ENCODE peak calls at places on chromosomes 4 and X, in eight cellular contexts. H, U, Y, L, D, E, P and X are unnamed samples.

GRCh38 chr4:137749466-137749865 is 217.2 kb upstream of the PCDH18 start:
- DNase-seq in H (no peak), P (no peak), U (no peak), E (peak), L (no peak), Y (no peak), D (no peak), X (no peak)

GRCh38 chr4:4780634-4781287 is 78.7 kb upstream of the MSX1 start:
- DNase-seq in L (no peak), H (no peak), U (no peak), Y (no peak), D (no peak), P (peak), E (peak), X (no peak)

GRCh38 chr4:187424636-187425035 is 570.9 kb upstream of the ZFP42 start:
- DNase-seq in U (no peak), E (no peak), D (no peak), L (no peak), H (no peak), P (no peak), Y (no peak), X (no peak)

GRCh38 chrX:139106111-139106510 is 394.6 kb upstream of the FGF13 start:
- DNase-seq in U (no peak), D (no peak), E (peak), H (no peak), P (peak), L (no peak), Y (no peak), X (no peak)

GRCh38 chr4:80138556-80139538 is 58.5 kb upstream of the PRDM8 start:
- DNase-seq in D (no peak), H (peak), E (peak), U (peak), Y (no peak), P (peak), L (no peak), X (no peak)

GRCh38 chr4:94127707-94128328 is 79.8 kb upstream of the SMARCAD1 start:
- DNase-seq in P (peak), L (no peak), H (no peak), U (peak), Y (peak), D (no peak), E (peak), X (no peak)

GRCh38 chr4:115844180-115844579 is 730.8 kb upstream of the NDST4 start:
- DNase-seq in P (no peak), H (no peak), E (no peak), L (no peak), Y (no peak), D (no peak), U (peak), X (no peak)

GRCh38 chr4:153514001-153514526 is 47.9 kb downstream of the TMEM131L start:
- DNase-seq in U (no peak), H (no peak), P (peak), D (no peak), L (no peak), E (peak), Y (no peak), X (no peak)

GRCh38 chrX:124217289-124218251 is 114.9 kb upstream of the TEX13D start:
- DNase-seq in L (no peak), Y (no peak), E (no peak), U (peak), H (peak), P (peak), D (no peak), X (peak)

GRCh38 chr4:37279894-37280592 is 35.5 kb downstream of the NWD2 start:
- DNase-seq in D (no peak), U (no peak), H (no peak), L (no peak), E (no peak), P (peak), Y (no peak), X (no peak)

GRCh38 chr4:27178066-27178465 is 317.4 kb downstream of the STIM2 start:
- DNase-seq in U (no peak), P (no peak), H (no peak), L (no peak), Y (no peak), D (no peak), E (peak), X (no peak)

GRCh38 chr4:155529197-155529596 is 137.5 kb upstream of the GUCY1A1 start:
- DNase-seq in L (no peak), P (peak), E (peak), Y (no peak), U (peak), D (no peak), H (no peak), X (no peak)

GRCh38 chrX:123648028-123648810 is 84.6 kb downstream of the THOC2 start:
- DNase-seq in U (no peak), E (peak), D (no peak), Y (peak), H (peak), P (peak), L (no peak), X (peak)

GRCh38 chr4:620201-620600 is 5.2 kb upstream of the PDE6B start:
- DNase-seq in P (no peak), Y (no peak), L (peak), E (no peak), U (no peak), D (no peak), H (no peak), X (no peak)

GRCh38 chr4:65502151-65502691 is 168.1 kb downstream of the EPHA5 start:
- DNase-seq in P (peak), D (no peak), U (no peak), E (peak), H (no peak), L (no peak), Y (no peak), X (no peak)

GRCh38 chr4:184383497-184384055 is 90.8 kb downstream of the IRF2 start:
- DNase-seq in H (no peak), U (no peak), E (peak), Y (no peak), L (no peak), D (no peak), P (peak), X (no peak)

GRCh38 chr4:40311811-40312346 is 23.3 kb upstream of the CHRNA9 start:
- DNase-seq in H (peak), D (no peak), U (peak), Y (no peak), L (no peak), E (no peak), P (no peak), X (no peak)

GRCh38 chrX:19593684-19594083 is 78.4 kb upstream of the MAP3K15 start:
- DNase-seq in L (no peak), H (peak), U (peak), E (peak), Y (peak), P (peak), D (no peak), X (no peak)

GRCh38 chr4:1167244-1167949 is 5.0 kb downstream of the SPON2 start:
- DNase-seq in P (peak), L (no peak), H (peak), Y (peak), E (peak), D (peak), U (peak), X (peak)

GRCh38 chrX:151973262-151973661 is 1.2 kb downstream of the GABRE start:
- DNase-seq in D (no peak), E (no peak), H (no peak), P (no peak), U (no peak), L (no peak), Y (no peak), X (no peak)

GRCh38 chrX:136210806-136211205 is 40.4 kb downstream of the MAP7D3 start:
- DNase-seq in D (no peak), U (peak), Y (no peak), E (peak), P (no peak), H (no peak), L (no peak), X (no peak)

GRCh38 chrX:3815896-3816664 is 102.6 kb upstream of the PRKX start:
- DNase-seq in L (peak), Y (peak), H (peak), D (peak), E (peak), P (peak), U (peak), X (peak)

GRCh38 chr4:84063618-84064017 is 435.5 kb downstream of the NKX6-1 start:
- DNase-seq in Y (no peak), H (no peak), E (no peak), P (no peak), D (no peak), L (no peak), U (no peak), X (no peak)

GRCh38 chrX:139692908-139693307 is 15.1 kb downstream of the MCF2 start:
- DNase-seq in E (no peak), L (no peak), P (no peak), D (no peak), H (no peak), U (no peak), Y (no peak), X (peak)

GRCh38 chr4:89836897-89837384 is at the start of gene SNCA:
- DNase-seq in Y (peak), P (peak), E (peak), U (peak), H (peak), D (peak), L (peak), X (peak)

GRCh38 chr4:3721186-3721585 is 45.0 kb upstream of the ADRA2C start:
- DNase-seq in E (no peak), U (no peak), Y (no peak), P (no peak), D (no peak), H (no peak), L (no peak), X (no peak)

GRCh38 chr4:141346144-141346543 is 125.4 kb downstream of the ZNF330 start:
- DNase-seq in D (no peak), H (no peak), Y (peak), P (peak), E (peak), L (no peak), U (peak), X (no peak)

GRCh38 chr4:168199262-168199957 is 107.1 kb downstream of the ANXA10 start:
- DNase-seq in E (no peak), L (no peak), U (no peak), Y (no peak), H (no peak), P (peak), D (no peak), X (no peak)

GRCh38 chrX:71604141-71604540 is 14.2 kb downstream of the CXCR3 start:
- DNase-seq in U (no peak), Y (no peak), L (no peak), H (no peak), P (no peak), E (peak), D (no peak), X (no peak)

GRCh38 chr4:99645036-99645435 is 12.6 kb downstream of the C4orf54 start:
- DNase-seq in D (no peak), P (no peak), L (no peak), U (no peak), Y (no peak), E (no peak), H (no peak), X (no peak)

GRCh38 chr4:98786866-98787265 is 128.5 kb upstream of the TSPAN5 start:
- DNase-seq in E (peak), U (peak), Y (no peak), L (no peak), H (no peak), D (no peak), P (no peak), X (no peak)

GRCh38 chr4:101948951-101949350 is 158.4 kb downstream of the BANK1 start:
- DNase-seq in P (no peak), E (no peak), Y (no peak), L (no peak), H (no peak), U (no peak), D (no peak), X (no peak)

GRCh38 chr4:18033111-18034085 is 11.8 kb upstream of the LCORL start:
- DNase-seq in Y (no peak), U (no peak), E (peak), P (no peak), H (no peak), L (no peak), D (no peak), X (no peak)

GRCh38 chr4:113821851-113822250 is 60.3 kb upstream of the CAMK2D start:
- DNase-seq in H (no peak), Y (no peak), L (no peak), U (no peak), P (no peak), E (no peak), D (no peak), X (no peak)